ENCODE peak calls at places on chromosomes 16 and 17, in five cellular contexts. N is brain pericyte; A is CD8-positive, alpha-beta memory T cell; E is endothelial cell; T is NCI-H1694. O is an unnamed sample.

GRCh38 chr16:7086842-7087616 is 245.6 kb upstream of the RBFOX1 start:
- DNase-seq in N (no peak), E (peak; percentile 4), T (peak; percentile 63), A (no peak), O (no peak)

GRCh38 chr17:80164185-80164584 is 5.6 kb upstream of the CARD14 start:
- DNase-seq in T (no peak), N (no peak), E (no peak), A (no peak), O (no peak)

GRCh38 chr16:29784901-29785500 is 5.5 kb upstream of the KIF22 start:
- DNase-seq in N (no peak), E (peak; percentile 88), T (no peak), A (peak; percentile 62), O (no peak)

GRCh38 chr17:66511125-66511524 is 208.7 kb downstream of the PRKCA start:
- DNase-seq in T (no peak), E (no peak), N (no peak), A (no peak), O (no peak)

GRCh38 chr17:53607475-53607874 is 215.3 kb upstream of the KIF2B start:
- DNase-seq in A (no peak), T (no peak), N (no peak), E (no peak), O (no peak)

GRCh38 chr17:45107286-45107685 is 25.0 kb downstream of the PLCD3 start:
- DNase-seq in N (no peak), T (no peak), A (no peak), E (no peak), O (no peak)

GRCh38 chr17:67055811-67056745 is 11.7 kb downstream of the CACNG1 start:
- DNase-seq in T (no peak), N (no peak), E (no peak), A (no peak), O (no peak)

GRCh38 chr17:35801583-35802224 is 6.3 kb upstream of the MMP28 start:
- DNase-seq in N (no peak), T (peak; percentile 97), E (peak; percentile 68), A (no peak), O (no peak)

GRCh38 chr16:19722269-19722952 is 4.3 kb downstream of the IQCK start:
- DNase-seq in N (no peak), A (no peak), E (no peak), T (no peak), O (no peak)

GRCh38 chr17:6496636-6497441 is 52.6 kb downstream of the PIMREG start:
- DNase-seq in A (no peak), N (no peak), T (peak; percentile 28), E (no peak), O (no peak)

GRCh38 chr17:2027528-2028233 is 2.3 kb upstream of the DPH1 start:
- DNase-seq in A (no peak), E (no peak), N (no peak), T (no peak), O (no peak)

GRCh38 chr17:77666881-77667395 is 291.6 kb upstream of the TNRC6C start:
- DNase-seq in N (no peak), A (peak; percentile 76), T (no peak), E (no peak), O (no peak)

GRCh38 chr17:39376434-39376833 is 25.0 kb downstream of the FBXL20 start:
- DNase-seq in N (no peak), A (no peak), E (no peak), T (no peak), O (peak; percentile 36)

GRCh38 chr16:53792161-53792951 is 88.4 kb downstream of the FTO start:
- DNase-seq in E (no peak), A (no peak), T (no peak), N (no peak), O (no peak)

GRCh38 chr17:59899099-59899498 is 6.2 kb downstream of the RPS6KB1 start:
- DNase-seq in A (peak; percentile 41), N (no peak), T (no peak), E (no peak), O (peak; percentile 99)

GRCh38 chr17:62085511-62086408 is 20.7 kb upstream of the MED13 start:
- DNase-seq in N (no peak), T (no peak), A (no peak), E (no peak), O (no peak)

O was measured in trophoblast cell.